ENCODE peak calls at places on chromosome 17, in five cellular contexts. B is A549, X is K562, G is HepG2, S is endothelial cell of umbilical vein. V is an unnamed sample.

GRCh38 chr17:76912585-76912984 is 44.4 kb downstream of the MGAT5B start:
- DNase-seq in B (no peak), X (no peak), G (no peak), S (no peak), V (no peak)

GRCh38 chr17:29096094-29096493 is 53.2 kb downstream of the PIPOX start:
- DNase-seq in B (no peak), X (no peak), G (no peak), S (no peak), V (no peak)

GRCh38 chr17:12047977-12048376 is 27.3 kb downstream of the MAP2K4 start:
- DNase-seq in B (peak; percentile 19), X (no peak), G (no peak), S (peak; percentile 35), V (no peak)

GRCh38 chr17:77425791-77426641 is 285.2 kb downstream of the SEC14L1 start:
- DNase-seq in B (peak; percentile 92), X (peak; percentile 83), G (no peak), S (no peak), V (no peak)

GRCh38 chr17:45149669-45150603 is 1.7 kb downstream of the HEXIM1 start:
- DNase-seq in B (peak; percentile 72), X (no peak), G (no peak), S (peak; percentile 72), V (no peak)

GRCh38 chr17:44830359-44831269 is 527 bp upstream of the GJC1 start:
- DNase-seq in B (peak; percentile 59), X (no peak), G (no peak), S (peak; percentile 29), V (peak; percentile 67)

GRCh38 chr17:38674013-38674748 is 576 bp downstream of the EPOP start:
- DNase-seq in B (peak; percentile 51), X (no peak), G (no peak), S (no peak), V (no peak)

GRCh38 chr17:4220655-4221054 is 43.1 kb downstream of the ANKFY1 start:
- DNase-seq in B (no peak), X (no peak), G (no peak), S (no peak), V (no peak)

GRCh38 chr17:73938706-73939105 is 264.8 kb upstream of the RPL38 start:
- DNase-seq in B (no peak), X (no peak), G (no peak), S (no peak), V (no peak)

GRCh38 chr17:8109669-8110455 is 8.5 kb downstream of the ALOXE3 start:
- DNase-seq in B (peak; percentile 66), X (peak; percentile 79), G (no peak), S (peak; percentile 28), V (no peak)

GRCh38 chr17:40065771-40066510 is 3.2 kb downstream of the THRA start:
- DNase-seq in B (no peak), X (no peak), G (no peak), S (no peak), V (no peak)

GRCh38 chr17:8976638-8977037 is 11.1 kb upstream of the PIK3R5 start:
- DNase-seq in B (no peak), X (no peak), G (no peak), S (no peak), V (no peak)

GRCh38 chr17:34578016-34578415 is 1.4 kb upstream of the TMEM132E start:
- DNase-seq in B (no peak), X (no peak), G (no peak), S (no peak), V (no peak)

GRCh38 chr17:52827526-52827925 is 669.0 kb upstream of the CA10 start:
- DNase-seq in B (no peak), X (no peak), G (peak; percentile 70), S (no peak), V (no peak)

GRCh38 chr17:46736100-46736499 is 82.4 kb downstream of the WNT3 start:
- DNase-seq in B (no peak), X (no peak), G (no peak), S (no peak), V (no peak)

GRCh38 chr17:33674685-33675084 is 381.6 kb upstream of the ASIC2 start:
- DNase-seq in B (peak; percentile 64), X (peak; percentile 66), G (peak; percentile 41), S (peak; percentile 67), V (peak; percentile 85)

GRCh38 chr17:72931635-72932034 is 160.9 kb downstream of the SLC39A11 start:
- DNase-seq in B (no peak), X (no peak), G (no peak), S (no peak), V (no peak)

GRCh38 chr17:75345514-75346167 is 56.4 kb upstream of the SLC25A19 start:
- DNase-seq in B (no peak), X (no peak), G (no peak), S (no peak), V (no peak)

DNA sequence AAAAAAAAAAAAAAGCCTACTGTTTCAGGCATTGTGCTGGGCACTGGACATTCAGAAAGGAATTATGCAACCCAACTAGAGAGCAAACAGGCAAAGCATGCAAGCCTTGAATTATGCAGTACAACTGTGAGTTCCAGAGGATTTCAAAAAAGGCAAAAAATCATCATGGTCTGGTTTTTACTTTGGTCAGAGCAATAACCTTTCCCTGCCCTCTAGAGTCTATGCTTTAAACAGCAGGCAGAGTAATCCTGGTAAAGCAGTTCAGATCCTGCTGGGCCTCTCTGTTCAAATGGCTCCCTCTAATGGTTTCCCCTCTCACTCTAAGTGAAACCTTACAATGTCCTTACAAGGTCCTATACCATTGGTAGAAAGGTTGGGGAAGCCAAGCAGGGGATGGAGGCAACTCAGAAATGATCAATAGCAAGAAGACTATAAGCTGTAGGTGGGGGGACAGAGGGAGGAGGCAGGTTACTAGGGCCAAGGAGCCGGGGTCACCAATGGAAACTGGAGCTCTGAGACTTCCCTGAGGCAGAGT is 4.6 kb upstream of the TAF15 start:
- DNase-seq in B (peak; percentile 95), X (peak; percentile 84), G (peak; percentile 88), S (peak; percentile 91), V (peak; percentile 47)
- TF ChIP-seq POLR2A in B (no peak), X (no peak), G (no peak), S (no peak), V (no peak)

DNA sequence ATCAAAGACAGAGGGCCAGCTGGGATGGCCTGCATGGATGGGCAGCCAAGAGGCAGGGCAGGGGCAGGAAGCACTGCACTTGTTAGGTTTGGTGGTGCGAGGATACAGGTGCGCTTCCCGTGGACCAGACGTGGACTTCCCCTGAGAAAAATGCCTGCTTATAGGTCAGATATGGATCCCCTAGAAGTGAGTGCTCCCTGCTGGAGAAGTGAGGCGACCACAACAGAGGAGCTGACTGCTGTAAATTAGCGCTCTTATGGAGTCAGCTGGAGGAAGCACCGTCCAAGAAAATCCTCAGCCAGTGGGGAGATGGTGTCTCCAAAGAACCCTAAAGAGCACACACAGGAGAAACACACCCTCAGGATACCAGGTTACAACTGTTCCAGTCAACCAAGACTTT is 27.7 kb upstream of the CCDC182 start:
- DNase-seq in B (no peak), X (no peak), G (no peak), S (no peak), V (no peak)
- TF ChIP-seq JUN in B (no peak), X (no peak), G (no peak), S (no peak), V (no peak)

DNA sequence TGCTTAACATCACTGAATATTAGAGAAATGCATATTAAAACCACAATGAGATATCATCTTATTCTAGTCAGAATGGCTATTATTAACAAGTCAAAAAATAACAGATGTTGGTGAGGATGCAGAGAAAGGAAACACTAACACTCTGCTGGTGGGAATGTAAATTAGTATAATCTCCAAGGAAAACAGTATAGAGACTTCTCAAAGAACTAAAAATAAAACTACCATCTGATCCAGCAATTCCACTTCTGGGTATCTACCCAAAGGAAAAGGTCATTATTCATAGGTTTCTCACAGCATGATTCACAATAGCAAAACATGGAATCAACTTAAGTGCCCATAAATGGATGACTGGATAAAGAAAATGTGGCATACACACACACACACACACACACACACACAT is 166.4 kb downstream of the CEP112 start:
- DNase-seq in B (no peak), X (no peak), G (no peak), S (no peak), V (no peak)
- TF ChIP-seq POLR2A in B (no peak), X (no peak), G (no peak), S (no peak), V (no peak)

GRCh38 chr17:50774225-50774803 is 7.0 kb upstream of the ANKRD40CL start:
- DNase-seq in B (no peak), X (no peak), G (no peak), S (no peak), V (no peak)
- TF ChIP-seq JUN in B (no peak), X (no peak), G (no peak), S (no peak), V (no peak)

GRCh38 chr17:49435630-49436029 is 20.9 kb upstream of the PHB1 start:
- DNase-seq in B (no peak), X (no peak), G (no peak), S (no peak), V (no peak)

GRCh38 chr17:49436174-49436573 is 21.5 kb upstream of the PHB1 start:
- DNase-seq in B (no peak), X (no peak), G (no peak), S (no peak), V (no peak)

GRCh38 chr17:49434821-49435581 is 20.3 kb upstream of the PHB1 start:
- DNase-seq in B (peak; percentile 73), X (peak; percentile 90), G (peak; percentile 74), S (peak; percentile 42), V (peak; percentile 87)

GRCh38 chr17:49433000-49433694 is 18.5 kb upstream of the PHB1 start:
- DNase-seq in B (no peak), X (no peak), G (no peak), S (no peak), V (no peak)

GRCh38 chr17:49431743-49432142 is 17.1 kb upstream of the PHB1 start:
- DNase-seq in B (no peak), X (no peak), G (no peak), S (no peak), V (no peak)
- TF ChIP-seq POLR2A in B (no peak), X (no peak), G (no peak), S (no peak), V (no peak)

GRCh38 chr17:69592692-69593350 is 178.3 kb downstream of the MAP2K6 start:
- DNase-seq in B (no peak), X (no peak), G (no peak), S (no peak), V (no peak)

GRCh38 chr17:69593351-69593715 is 178.8 kb downstream of the MAP2K6 start:
- DNase-seq in B (no peak), X (no peak), G (no peak), S (no peak), V (no peak)

GRCh38 chr17:69588739-69589334 is 174.3 kb downstream of the MAP2K6 start:
- DNase-seq in B (peak; percentile 39), X (no peak), G (no peak), S (peak; percentile 19), V (no peak)

GRCh38 chr17:69590690-69591089 is 176.2 kb downstream of the MAP2K6 start:
- DNase-seq in B (no peak), X (no peak), G (no peak), S (no peak), V (no peak)

DNA sequence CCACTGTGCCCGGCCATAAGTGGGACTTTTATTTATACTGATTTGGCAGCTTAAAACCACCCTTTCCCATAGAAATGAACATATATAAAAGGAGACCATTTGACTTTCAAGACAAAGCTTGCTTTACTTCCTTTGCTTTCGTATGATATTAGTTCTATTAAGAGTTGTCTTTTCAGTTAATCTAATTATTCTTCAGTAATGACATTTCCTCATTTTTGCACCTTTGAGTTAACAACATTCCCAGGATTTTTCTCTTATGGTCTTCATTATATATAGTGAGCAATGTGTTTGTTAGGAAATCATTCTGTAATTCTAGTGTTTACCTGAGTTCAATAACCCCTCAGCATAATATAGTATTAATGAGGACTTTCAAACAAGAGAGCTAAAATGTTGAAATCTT is 173.8 kb downstream of the MAP2K6 start:
- DNase-seq in B (no peak), X (no peak), G (no peak), S (no peak), V (no peak)
- TF ChIP-seq JUN in B (no peak), X (no peak), G (no peak), S (no peak), V (no peak)